ENCODE peak calls at places on chromosome 6, in five cellular contexts. One of them, this sample, is unnamed.

GRCh38 chr6:159434410-159434809 is 258.6 kb downstream of the SOD2 start:
- DNase-seq in neural progenitor cell: no peak
- DNase-seq in cardiac muscle cell: peak; percentile 58
- DNase-seq in breast epithelium: peak; percentile 30
- DNase-seq in A549: no peak
- DNase-seq in this sample: no peak

GRCh38 chr6:150241751-150242150 is 98.9 kb downstream of the PPP1R14C start:
- DNase-seq in breast epithelium: no peak
- DNase-seq in A549: no peak
- DNase-seq in neural progenitor cell: no peak
- DNase-seq in cardiac muscle cell: no peak
- DNase-seq in this sample: no peak

GRCh38 chr6:114055319-114055718 is 84.4 kb upstream of the HDAC2 start:
- DNase-seq in neural progenitor cell: peak; percentile 9
- DNase-seq in cardiac muscle cell: no peak
- DNase-seq in A549: no peak
- DNase-seq in breast epithelium: no peak
- DNase-seq in this sample: no peak

GRCh38 chr6:43782764-43783513 is 12.9 kb downstream of the VEGFA start:
- DNase-seq in breast epithelium: no peak
- DNase-seq in A549: no peak
- DNase-seq in neural progenitor cell: no peak
- DNase-seq in cardiac muscle cell: no peak
- DNase-seq in this sample: no peak

GRCh38 chr6:43503443-43503842 is 6.7 kb downstream of the LRRC73 start:
- DNase-seq in cardiac muscle cell: no peak
- DNase-seq in neural progenitor cell: no peak
- DNase-seq in A549: no peak
- DNase-seq in breast epithelium: no peak
- DNase-seq in this sample: no peak

GRCh38 chr6:15481892-15482291 is 180.9 kb downstream of the DTNBP1 start:
- DNase-seq in cardiac muscle cell: no peak
- DNase-seq in A549: no peak
- DNase-seq in breast epithelium: no peak
- DNase-seq in neural progenitor cell: no peak
- DNase-seq in this sample: no peak

GRCh38 chr6:150907385-150907784 is 41.9 kb downstream of the MTHFD1L start:
- DNase-seq in cardiac muscle cell: peak; percentile 58
- DNase-seq in neural progenitor cell: no peak
- DNase-seq in breast epithelium: no peak
- DNase-seq in A549: no peak
- DNase-seq in this sample: no peak

GRCh38 chr6:116450769-116451740 is 10.1 kb upstream of the CALHM6 start:
- DNase-seq in A549: no peak
- DNase-seq in breast epithelium: no peak
- DNase-seq in neural progenitor cell: no peak
- DNase-seq in cardiac muscle cell: no peak
- DNase-seq in this sample: peak; percentile 59

GRCh38 chr6:90611543-90611864 is 24.6 kb upstream of the MAP3K7 start:
- DNase-seq in breast epithelium: no peak
- DNase-seq in A549: no peak
- DNase-seq in cardiac muscle cell: no peak
- DNase-seq in neural progenitor cell: no peak
- DNase-seq in this sample: no peak

GRCh38 chr6:14046476-14047068 is 71.0 kb upstream of the CD83 start:
- DNase-seq in neural progenitor cell: peak; percentile 68
- DNase-seq in cardiac muscle cell: peak; percentile 56
- DNase-seq in breast epithelium: no peak
- DNase-seq in A549: peak; percentile 60
- DNase-seq in this sample: no peak

GRCh38 chr6:167096991-167097390 is 25.9 kb upstream of the CCR6 start:
- DNase-seq in breast epithelium: no peak
- DNase-seq in cardiac muscle cell: no peak
- DNase-seq in neural progenitor cell: no peak
- DNase-seq in A549: no peak
- DNase-seq in this sample: no peak

GRCh38 chr6:53437557-53438202 is 88.9 kb upstream of the ELOVL5 start:
- DNase-seq in breast epithelium: no peak
- DNase-seq in cardiac muscle cell: peak; percentile 89
- DNase-seq in neural progenitor cell: peak; percentile 61
- DNase-seq in A549: peak; percentile 37
- DNase-seq in this sample: no peak

GRCh38 chr6:94733066-94733465 is 844.3 kb upstream of the MANEA start:
- DNase-seq in neural progenitor cell: no peak
- DNase-seq in A549: no peak
- DNase-seq in breast epithelium: no peak
- DNase-seq in cardiac muscle cell: no peak
- DNase-seq in this sample: no peak

GRCh38 chr6:159700970-159701369 is 7.9 kb upstream of the SOD2 start:
- DNase-seq in breast epithelium: no peak
- DNase-seq in neural progenitor cell: no peak
- DNase-seq in cardiac muscle cell: peak; percentile 17
- DNase-seq in A549: no peak
- DNase-seq in this sample: no peak

GRCh38 chr6:144744720-144745119 is 459.6 kb downstream of the UTRN start:
- DNase-seq in neural progenitor cell: peak; percentile 36
- DNase-seq in A549: no peak
- DNase-seq in breast epithelium: no peak
- DNase-seq in cardiac muscle cell: no peak
- DNase-seq in this sample: no peak

GRCh38 chr6:133835901-133836300 is 53.0 kb upstream of the TCF21 start:
- DNase-seq in neural progenitor cell: no peak
- DNase-seq in breast epithelium: no peak
- DNase-seq in A549: no peak
- DNase-seq in cardiac muscle cell: peak; percentile 47
- DNase-seq in this sample: no peak

GRCh38 chr6:83867527-83868161 is 8.2 kb downstream of the CYB5R4 start:
- DNase-seq in A549: no peak
- DNase-seq in cardiac muscle cell: peak; percentile 97
- DNase-seq in breast epithelium: no peak
- DNase-seq in neural progenitor cell: peak; percentile 41
- DNase-seq in this sample: peak; percentile 65

GRCh38 chr6:89348372-89348771 is 4.2 kb downstream of the UBE2J1 start:
- DNase-seq in A549: no peak
- DNase-seq in cardiac muscle cell: no peak
- DNase-seq in neural progenitor cell: no peak
- DNase-seq in breast epithelium: no peak
- DNase-seq in this sample: no peak

GRCh38 chr6:38404355-38404754 is 235.4 kb downstream of the BTBD9 start:
- DNase-seq in breast epithelium: no peak
- DNase-seq in cardiac muscle cell: peak; percentile 17
- DNase-seq in neural progenitor cell: no peak
- DNase-seq in A549: no peak
- DNase-seq in this sample: peak; percentile 26

GRCh38 chr6:15443119-15443518 is 197.2 kb downstream of the JARID2 start:
- DNase-seq in cardiac muscle cell: peak; percentile 82
- DNase-seq in neural progenitor cell: no peak
- DNase-seq in A549: no peak
- DNase-seq in breast epithelium: no peak
- DNase-seq in this sample: no peak

GRCh38 chr6:125834347-125834746 is 43.6 kb downstream of the NCOA7 start:
- DNase-seq in breast epithelium: no peak
- DNase-seq in A549: no peak
- DNase-seq in neural progenitor cell: no peak
- DNase-seq in cardiac muscle cell: peak; percentile 32
- DNase-seq in this sample: no peak

GRCh38 chr6:90596967-90597539 is 10.2 kb upstream of the MAP3K7 start:
- DNase-seq in A549: no peak
- DNase-seq in cardiac muscle cell: no peak
- DNase-seq in neural progenitor cell: peak; percentile 37
- DNase-seq in breast epithelium: no peak
- DNase-seq in this sample: no peak

GRCh38 chr6:114740547-114740946 is 397.7 kb upstream of the HS3ST5 start:
- DNase-seq in neural progenitor cell: no peak
- DNase-seq in cardiac muscle cell: no peak
- DNase-seq in A549: no peak
- DNase-seq in breast epithelium: no peak
- DNase-seq in this sample: no peak

GRCh38 chr6:149696904-149697303 is 21.0 kb downstream of the LATS1 start:
- DNase-seq in cardiac muscle cell: peak; percentile 20
- DNase-seq in A549: no peak
- DNase-seq in breast epithelium: no peak
- DNase-seq in neural progenitor cell: no peak
- DNase-seq in this sample: no peak

GRCh38 chr6:68716605-68717004 is 81.5 kb downstream of the ADGRB3 start:
- DNase-seq in neural progenitor cell: no peak
- DNase-seq in A549: no peak
- DNase-seq in breast epithelium: no peak
- DNase-seq in cardiac muscle cell: no peak
- DNase-seq in this sample: no peak

GRCh38 chr6:28167068-28167467 is 25.4 kb downstream of the ZKSCAN8 start:
- DNase-seq in breast epithelium: no peak
- DNase-seq in neural progenitor cell: no peak
- DNase-seq in cardiac muscle cell: peak; percentile 60
- DNase-seq in A549: no peak
- DNase-seq in this sample: no peak

GRCh38 chr6:157222201-157222981 is 100.9 kb downstream of the TMEM242 start:
- DNase-seq in neural progenitor cell: no peak
- DNase-seq in breast epithelium: no peak
- DNase-seq in cardiac muscle cell: no peak
- DNase-seq in A549: no peak
- DNase-seq in this sample: no peak

GRCh38 chr6:7996538-7997225 is 67.5 kb downstream of the BLOC1S5 start:
- DNase-seq in cardiac muscle cell: peak; percentile 92
- DNase-seq in breast epithelium: no peak
- DNase-seq in neural progenitor cell: no peak
- DNase-seq in A549: no peak
- DNase-seq in this sample: no peak

GRCh38 chr6:152981989-152982767 is 663 bp downstream of the FBXO5 start:
- DNase-seq in neural progenitor cell: peak; percentile 37
- DNase-seq in breast epithelium: no peak
- DNase-seq in A549: no peak
- DNase-seq in cardiac muscle cell: no peak
- DNase-seq in this sample: peak; percentile 61

GRCh38 chr6:92687278-92687677 is 732.1 kb downstream of the EPHA7 start:
- DNase-seq in A549: no peak
- DNase-seq in cardiac muscle cell: no peak
- DNase-seq in neural progenitor cell: no peak
- DNase-seq in breast epithelium: no peak
- DNase-seq in this sample: no peak

GRCh38 chr6:9025796-9026195 is 590.5 kb upstream of the SLC35B3 start:
- DNase-seq in A549: no peak
- DNase-seq in cardiac muscle cell: no peak
- DNase-seq in neural progenitor cell: no peak
- DNase-seq in breast epithelium: no peak
- DNase-seq in this sample: no peak
- H3K4me1 ChIP-seq in A549: no peaks in the 10 kb centered on the region
- H3K4me1 ChIP-seq in cardiac muscle cell: no peaks in the 10 kb centered on the region
- H3K4me1 ChIP-seq in neural progenitor cell: no peaks in the 10 kb centered on the region
- H3K4me1 ChIP-seq in breast epithelium: no peaks in the 10 kb centered on the region
- H3K4me1 ChIP-seq in this sample: no peaks in the 10 kb centered on the region

GRCh38 chr6:4806308-4807190 is 30.3 kb downstream of the CDYL start:
- DNase-seq in A549: no peak
- DNase-seq in cardiac muscle cell: no peak
- DNase-seq in neural progenitor cell: no peak
- DNase-seq in breast epithelium: no peak
- DNase-seq in this sample: no peak

GRCh38 chr6:4812068-4812467 is 35.9 kb downstream of the CDYL start:
- DNase-seq in cardiac muscle cell: no peak
- DNase-seq in A549: no peak
- DNase-seq in breast epithelium: no peak
- DNase-seq in neural progenitor cell: no peak
- DNase-seq in this sample: no peak

GRCh38 chr6:4809999-4810918 is 34.1 kb downstream of the CDYL start:
- DNase-seq in cardiac muscle cell: peak; percentile 43
- DNase-seq in neural progenitor cell: no peak
- DNase-seq in breast epithelium: no peak
- DNase-seq in A549: no peak
- DNase-seq in this sample: no peak

GRCh38 chr6:4805553-4806307 is 29.5 kb downstream of the CDYL start:
- DNase-seq in neural progenitor cell: peak; percentile 79
- DNase-seq in cardiac muscle cell: peak; percentile 45
- DNase-seq in breast epithelium: no peak
- DNase-seq in A549: peak; percentile 62
- DNase-seq in this sample: peak; percentile 61

DNA sequence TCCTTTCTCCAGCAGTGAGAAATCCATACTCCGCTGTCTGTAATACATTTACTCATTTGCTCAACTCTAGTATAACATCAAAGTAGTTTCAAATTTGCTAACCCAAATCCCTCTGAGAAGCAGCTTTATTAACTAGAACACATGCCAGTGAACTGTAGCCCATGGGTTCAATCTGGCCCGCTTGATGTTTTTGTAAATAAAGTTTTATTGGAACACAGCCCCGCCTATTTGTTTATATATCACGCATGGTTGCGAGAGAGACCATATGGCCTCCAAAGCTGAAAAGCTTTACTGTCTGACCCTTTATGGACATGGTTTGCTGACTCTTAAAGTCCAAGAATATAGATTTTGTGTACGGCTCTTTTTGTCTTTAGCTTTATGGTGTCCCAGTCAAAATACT is 32.2 kb downstream of the CDYL start:
- DNase-seq in neural progenitor cell: no peak
- DNase-seq in A549: no peak
- DNase-seq in breast epithelium: no peak
- DNase-seq in cardiac muscle cell: no peak
- DNase-seq in this sample: no peak
- H3K9me3 ChIP-seq in neural progenitor cell: no peaks in the 10 kb centered on the region
- H3K9me3 ChIP-seq in A549: no peaks in the 10 kb centered on the region
- H3K9me3 ChIP-seq in breast epithelium: no peaks in the 10 kb centered on the region
- H3K9me3 ChIP-seq in cardiac muscle cell: no peaks in the 10 kb centered on the region
- H3K9me3 ChIP-seq in this sample: no peaks in the 10 kb centered on the region

DNA sequence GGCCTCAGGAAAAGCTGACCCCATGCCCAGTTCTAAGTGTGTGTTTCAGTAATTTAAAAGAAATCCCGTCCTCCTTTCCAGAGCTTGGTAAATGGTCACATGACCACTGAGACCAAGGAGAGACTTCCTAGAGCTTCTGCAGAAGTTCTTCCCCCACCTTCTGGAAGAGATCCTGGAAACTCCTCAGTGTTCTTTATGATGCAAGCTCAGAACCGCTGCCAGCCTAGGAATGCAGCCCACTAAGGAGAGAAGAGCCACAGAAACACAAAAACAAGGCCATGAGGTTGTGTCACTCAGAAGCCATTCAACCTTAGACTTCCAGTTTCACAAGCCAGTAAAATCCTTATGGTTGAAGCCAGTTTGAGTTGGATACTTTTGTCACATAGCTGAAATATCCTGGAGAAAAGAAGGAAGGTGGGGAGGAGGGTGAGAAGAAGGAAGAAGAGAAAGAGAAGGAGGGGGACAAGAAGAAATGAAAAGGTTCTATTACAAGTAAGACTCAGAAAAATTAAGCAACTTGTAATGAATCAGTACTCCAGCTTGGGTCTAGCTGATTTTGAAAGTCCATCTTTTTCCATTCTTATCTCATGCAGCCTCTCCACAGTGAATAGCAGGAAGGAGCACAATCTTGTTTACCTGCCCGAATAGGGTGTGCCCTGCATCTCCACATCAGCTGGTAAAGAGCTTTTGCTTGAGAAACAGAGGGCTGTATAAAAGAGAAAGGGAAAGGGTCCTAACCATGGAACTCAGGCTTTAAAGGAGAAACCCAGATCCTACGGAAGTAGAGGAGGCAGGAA is 348.6 kb downstream of the TPBG start:
- DNase-seq in neural progenitor cell: no peak
- DNase-seq in cardiac muscle cell: peak; percentile 70
- DNase-seq in breast epithelium: no peak
- DNase-seq in A549: no peak
- DNase-seq in this sample: no peak
- H3K4me3 ChIP-seq in neural progenitor cell: no peak overlapping the region
- H3K4me3 ChIP-seq in cardiac muscle cell: no peak overlapping the region
- H3K4me3 ChIP-seq in breast epithelium: no peak overlapping the region
- H3K4me3 ChIP-seq in A549: no peak overlapping the region
- H3K4me3 ChIP-seq in this sample: no peak overlapping the region

GRCh38 chr6:98044791-98045190 is 761.8 kb upstream of the MMS22L start:
- DNase-seq in breast epithelium: no peak
- DNase-seq in A549: no peak
- DNase-seq in cardiac muscle cell: no peak
- DNase-seq in neural progenitor cell: no peak
- DNase-seq in this sample: no peak
- H3K4me1 ChIP-seq in breast epithelium: no peaks in the 10 kb centered on the region
- H3K4me1 ChIP-seq in A549: no peaks in the 10 kb centered on the region
- H3K4me1 ChIP-seq in cardiac muscle cell: peaks cover 5% of the 10 kb centered on the region
- H3K4me1 ChIP-seq in neural progenitor cell: peaks cover 85% of the 10 kb centered on the region
- H3K4me1 ChIP-seq in this sample: no peaks in the 10 kb centered on the region

This sample was measured in right lobe of liver.